ENCODE peak calls at places on chromosomes 5 and 9, in eight cellular contexts. One of them, this sample, is unnamed.

GRCh38 chr5:111983459-111983858 is 226.5 kb upstream of the NREP start:
- DNase-seq in AG04450: no peak
- DNase-seq in left lung: no peak
- DNase-seq in heart right ventricle: no peak
- DNase-seq in lower lobe of right lung: no peak
- DNase-seq in GM13976: no peak
- DNase-seq in GM12864: no peak
- DNase-seq in AG10803: no peak
- DNase-seq in this sample: no peak

GRCh38 chr9:69249337-69249736 is 75.3 kb downstream of the TJP2 start:
- DNase-seq in AG04450: no peak
- DNase-seq in left lung: no peak
- DNase-seq in heart right ventricle: peak; percentile 18
- DNase-seq in lower lobe of right lung: no peak
- DNase-seq in GM13976: no peak
- DNase-seq in GM12864: no peak
- DNase-seq in AG10803: no peak
- DNase-seq in this sample: no peak

GRCh38 chr9:122463828-122464632 is 13.7 kb downstream of the OR1J1 start:
- DNase-seq in AG04450: no peak
- DNase-seq in left lung: no peak
- DNase-seq in heart right ventricle: no peak
- DNase-seq in lower lobe of right lung: no peak
- DNase-seq in GM13976: peak; percentile 20
- DNase-seq in GM12864: peak; percentile 72
- DNase-seq in AG10803: no peak
- DNase-seq in this sample: no peak

GRCh38 chr5:176491056-176491646 is 43.0 kb downstream of the FAF2 start:
- DNase-seq in AG04450: peak; percentile 41
- DNase-seq in left lung: no peak
- DNase-seq in heart right ventricle: no peak
- DNase-seq in lower lobe of right lung: no peak
- DNase-seq in GM13976: no peak
- DNase-seq in GM12864: no peak
- DNase-seq in AG10803: peak; percentile 11
- DNase-seq in this sample: no peak

GRCh38 chr5:36570268-36570667 is 36.1 kb upstream of the SLC1A3 start:
- DNase-seq in AG04450: peak; percentile 6
- DNase-seq in left lung: no peak
- DNase-seq in heart right ventricle: no peak
- DNase-seq in lower lobe of right lung: no peak
- DNase-seq in GM13976: no peak
- DNase-seq in GM12864: no peak
- DNase-seq in AG10803: peak; percentile 16
- DNase-seq in this sample: no peak

GRCh38 chr5:102561894-102562760 is 63.3 kb upstream of the SLCO6A1 start:
- DNase-seq in AG04450: no peak
- DNase-seq in left lung: peak; percentile 17
- DNase-seq in heart right ventricle: peak; percentile 11
- DNase-seq in lower lobe of right lung: peak; percentile 46
- DNase-seq in GM13976: no peak
- DNase-seq in GM12864: peak; percentile 4
- DNase-seq in AG10803: peak; percentile 15
- DNase-seq in this sample: no peak

GRCh38 chr9:34385561-34386230 is 9.0 kb upstream of the MYORG start:
- DNase-seq in AG04450: no peak
- DNase-seq in left lung: no peak
- DNase-seq in heart right ventricle: no peak
- DNase-seq in lower lobe of right lung: no peak
- DNase-seq in GM13976: no peak
- DNase-seq in GM12864: no peak
- DNase-seq in AG10803: no peak
- DNase-seq in this sample: no peak

GRCh38 chr5:80474929-80475328 is 13.0 kb upstream of the FAM151B start:
- DNase-seq in AG04450: no peak
- DNase-seq in left lung: no peak
- DNase-seq in heart right ventricle: no peak
- DNase-seq in lower lobe of right lung: no peak
- DNase-seq in GM13976: no peak
- DNase-seq in GM12864: no peak
- DNase-seq in AG10803: no peak
- DNase-seq in this sample: no peak

GRCh38 chr5:180135967-180136641 is 64.5 kb upstream of the RNF130 start:
- DNase-seq in AG04450: no peak
- DNase-seq in left lung: peak; percentile 73
- DNase-seq in heart right ventricle: no peak
- DNase-seq in lower lobe of right lung: peak; percentile 33
- DNase-seq in GM13976: no peak
- DNase-seq in GM12864: no peak
- DNase-seq in AG10803: no peak
- DNase-seq in this sample: no peak

GRCh38 chr5:164370841-164371240 is 865.4 kb downstream of the MAT2B start:
- DNase-seq in AG04450: no peak
- DNase-seq in left lung: no peak
- DNase-seq in heart right ventricle: no peak
- DNase-seq in lower lobe of right lung: no peak
- DNase-seq in GM13976: no peak
- DNase-seq in GM12864: no peak
- DNase-seq in AG10803: no peak
- DNase-seq in this sample: no peak

GRCh38 chr5:104412649-104413240 is 850.2 kb upstream of the NUDT12 start:
- DNase-seq in AG04450: no peak
- DNase-seq in left lung: no peak
- DNase-seq in heart right ventricle: no peak
- DNase-seq in lower lobe of right lung: no peak
- DNase-seq in GM13976: peak; percentile 9
- DNase-seq in GM12864: no peak
- DNase-seq in AG10803: peak; percentile 13
- DNase-seq in this sample: peak; percentile 10

GRCh38 chr9:111362526-111362925 is 32.5 kb upstream of the OR2K2 start:
- DNase-seq in AG04450: no peak
- DNase-seq in left lung: no peak
- DNase-seq in heart right ventricle: no peak
- DNase-seq in lower lobe of right lung: no peak
- DNase-seq in GM13976: no peak
- DNase-seq in GM12864: no peak
- DNase-seq in AG10803: peak; percentile 34
- DNase-seq in this sample: no peak

GRCh38 chr9:8874482-8874881 is 1074.9 kb upstream of the DMAC1 start:
- DNase-seq in AG04450: no peak
- DNase-seq in left lung: no peak
- DNase-seq in heart right ventricle: no peak
- DNase-seq in lower lobe of right lung: no peak
- DNase-seq in GM13976: no peak
- DNase-seq in GM12864: no peak
- DNase-seq in AG10803: no peak
- DNase-seq in this sample: no peak

GRCh38 chr9:127852829-127853228 is 1.6 kb downstream of the ENG start:
- DNase-seq in AG04450: no peak
- DNase-seq in left lung: no peak
- DNase-seq in heart right ventricle: no peak
- DNase-seq in lower lobe of right lung: no peak
- DNase-seq in GM13976: no peak
- DNase-seq in GM12864: no peak
- DNase-seq in AG10803: no peak
- DNase-seq in this sample: no peak

GRCh38 chr5:139822553-139823425 is 27.2 kb downstream of the PSD2 start:
- DNase-seq in AG04450: no peak
- DNase-seq in left lung: peak; percentile 78
- DNase-seq in heart right ventricle: no peak
- DNase-seq in lower lobe of right lung: no peak
- DNase-seq in GM13976: no peak
- DNase-seq in GM12864: no peak
- DNase-seq in AG10803: no peak
- DNase-seq in this sample: no peak

GRCh38 chr9:114122152-114122615 is 23.1 kb upstream of the KIF12 start:
- DNase-seq in AG04450: no peak
- DNase-seq in left lung: no peak
- DNase-seq in heart right ventricle: no peak
- DNase-seq in lower lobe of right lung: no peak
- DNase-seq in GM13976: no peak
- DNase-seq in GM12864: no peak
- DNase-seq in AG10803: no peak
- DNase-seq in this sample: no peak

GRCh38 chr9:135083241-135083810 is 4.1 kb upstream of the OLFM1 start:
- DNase-seq in AG04450: no peak
- DNase-seq in left lung: no peak
- DNase-seq in heart right ventricle: no peak
- DNase-seq in lower lobe of right lung: peak; percentile 28
- DNase-seq in GM13976: no peak
- DNase-seq in GM12864: no peak
- DNase-seq in AG10803: no peak
- DNase-seq in this sample: no peak

GRCh38 chr9:28064241-28064640 is 491.0 kb upstream of the C9orf72 start:
- DNase-seq in AG04450: no peak
- DNase-seq in left lung: no peak
- DNase-seq in heart right ventricle: no peak
- DNase-seq in lower lobe of right lung: no peak
- DNase-seq in GM13976: no peak
- DNase-seq in GM12864: no peak
- DNase-seq in AG10803: no peak
- DNase-seq in this sample: no peak

GRCh38 chr5:14676320-14676719 is 11.8 kb downstream of the OTULIN start:
- DNase-seq in AG04450: no peak
- DNase-seq in left lung: peak; percentile 64
- DNase-seq in heart right ventricle: no peak
- DNase-seq in lower lobe of right lung: no peak
- DNase-seq in GM13976: no peak
- DNase-seq in GM12864: no peak
- DNase-seq in AG10803: peak; percentile 29
- DNase-seq in this sample: no peak

GRCh38 chr9:136373300-136374182 is at the start of gene CARD9:
- DNase-seq in AG04450: no peak
- DNase-seq in left lung: peak; percentile 89
- DNase-seq in heart right ventricle: no peak
- DNase-seq in lower lobe of right lung: peak; percentile 83
- DNase-seq in GM13976: peak; percentile 74
- DNase-seq in GM12864: no peak
- DNase-seq in AG10803: no peak
- DNase-seq in this sample: peak; percentile 75

GRCh38 chr5:53671447-53671846 is 111.0 kb downstream of the NDUFS4 start:
- DNase-seq in AG04450: no peak
- DNase-seq in left lung: no peak
- DNase-seq in heart right ventricle: no peak
- DNase-seq in lower lobe of right lung: no peak
- DNase-seq in GM13976: no peak
- DNase-seq in GM12864: no peak
- DNase-seq in AG10803: no peak
- DNase-seq in this sample: no peak

GRCh38 chr5:130871346-130872086 is 293.5 kb downstream of the HINT1 start:
- DNase-seq in AG04450: no peak
- DNase-seq in left lung: no peak
- DNase-seq in heart right ventricle: peak; percentile 12
- DNase-seq in lower lobe of right lung: no peak
- DNase-seq in GM13976: peak; percentile 28
- DNase-seq in GM12864: peak; percentile 2
- DNase-seq in AG10803: peak; percentile 96
- DNase-seq in this sample: peak; percentile 28

DNA sequence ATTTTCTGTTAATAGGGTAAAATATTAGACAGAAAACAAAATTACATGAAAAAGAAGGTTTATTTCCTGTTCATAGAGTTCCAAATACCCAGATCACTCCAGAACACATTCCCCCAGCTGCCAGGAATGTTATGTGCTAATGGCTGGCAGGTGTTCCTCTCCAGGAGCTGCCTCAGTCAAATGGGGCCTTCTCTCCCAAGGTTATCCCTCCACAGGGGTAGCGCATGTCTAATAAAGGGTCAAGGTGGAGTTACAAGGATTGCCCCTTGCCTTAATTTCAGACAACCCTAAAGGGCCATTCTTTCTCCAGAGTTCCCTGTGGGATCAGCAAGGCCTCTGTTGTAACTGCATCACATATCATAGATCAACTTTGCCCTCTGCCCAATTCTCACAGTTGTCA is 148.6 kb upstream of the PLPPR1 start:
- DNase-seq in AG04450: no peak
- DNase-seq in left lung: no peak
- DNase-seq in heart right ventricle: no peak
- DNase-seq in lower lobe of right lung: no peak
- DNase-seq in GM13976: no peak
- DNase-seq in GM12864: no peak
- DNase-seq in AG10803: no peak
- DNase-seq in this sample: no peak
- TF ChIP-seq CTCF in AG04450: no peak
- TF ChIP-seq CTCF in left lung: no peak
- TF ChIP-seq CTCF in heart right ventricle: no peak
- TF ChIP-seq CTCF in lower lobe of right lung: no peak
- TF ChIP-seq CTCF in GM13976: no peak
- TF ChIP-seq CTCF in GM12864: no peak
- TF ChIP-seq CTCF in AG10803: no peak
- TF ChIP-seq CTCF in this sample: no peak

GRCh38 chr5:144374637-144375036 is 204.0 kb downstream of the KCTD16 start:
- DNase-seq in AG04450: no peak
- DNase-seq in left lung: no peak
- DNase-seq in heart right ventricle: no peak
- DNase-seq in lower lobe of right lung: no peak
- DNase-seq in GM13976: no peak
- DNase-seq in GM12864: no peak
- DNase-seq in AG10803: no peak
- DNase-seq in this sample: no peak
- TF ChIP-seq CTCF in AG04450: no peak
- TF ChIP-seq CTCF in left lung: no peak
- TF ChIP-seq CTCF in heart right ventricle: no peak
- TF ChIP-seq CTCF in lower lobe of right lung: no peak
- TF ChIP-seq CTCF in GM13976: no peak
- TF ChIP-seq CTCF in GM12864: no peak
- TF ChIP-seq CTCF in AG10803: no peak
- TF ChIP-seq CTCF in this sample: no peak

DNA sequence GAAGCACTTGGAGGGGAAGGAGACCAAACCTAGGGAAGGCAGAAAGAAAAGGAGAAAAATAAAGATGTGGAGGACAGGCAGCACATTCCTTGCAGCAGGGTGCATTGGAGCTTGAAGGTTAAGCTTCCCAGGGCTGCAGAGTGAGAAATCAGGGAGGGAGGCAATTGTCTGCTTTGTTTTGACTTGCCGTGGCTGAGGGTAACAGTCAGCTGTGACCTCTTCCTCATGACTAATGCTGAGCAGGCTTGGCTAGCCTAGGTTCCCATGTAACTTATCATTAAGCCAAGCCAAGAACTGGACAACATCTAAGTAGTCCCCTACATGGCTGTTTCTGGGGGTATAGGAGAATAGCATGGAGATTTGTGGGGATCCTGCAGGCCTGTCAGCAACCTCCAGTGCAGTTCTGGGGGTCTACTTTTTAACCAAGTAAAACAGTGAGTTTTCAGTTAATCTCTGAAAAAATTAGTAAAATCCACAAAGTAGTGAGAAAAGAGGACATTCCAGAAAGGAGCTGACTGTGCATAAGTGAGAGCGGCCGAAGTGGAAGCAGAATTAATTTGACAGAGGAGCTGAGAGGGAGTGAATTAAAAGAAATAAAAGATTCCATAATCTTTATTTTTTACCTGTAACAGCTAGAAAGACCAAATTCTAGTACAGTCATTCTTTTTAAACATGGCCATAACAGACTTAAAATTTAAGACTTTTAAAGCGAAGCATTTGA is 149.0 kb downstream of the SGCD start:
- DNase-seq in AG04450: peak; percentile 76
- DNase-seq in left lung: no peak
- DNase-seq in heart right ventricle: no peak
- DNase-seq in lower lobe of right lung: no peak
- DNase-seq in GM13976: no peak
- DNase-seq in GM12864: no peak
- DNase-seq in AG10803: peak; percentile 96
- DNase-seq in this sample: no peak
- TF ChIP-seq CTCF in AG04450: peak; percentile 35
- TF ChIP-seq CTCF in left lung: no peak
- TF ChIP-seq CTCF in heart right ventricle: no peak
- TF ChIP-seq CTCF in lower lobe of right lung: no peak
- TF ChIP-seq CTCF in GM13976: no peak
- TF ChIP-seq CTCF in GM12864: no peak
- TF ChIP-seq CTCF in AG10803: peak; percentile 56
- TF ChIP-seq CTCF in this sample: no peak

GRCh38 chr5:33936004-33936380 is 194 bp upstream of the RXFP3 start:
- DNase-seq in AG04450: peak; percentile 7
- DNase-seq in left lung: peak; percentile 86
- DNase-seq in heart right ventricle: peak; percentile 68
- DNase-seq in lower lobe of right lung: peak; percentile 55
- DNase-seq in GM13976: peak; percentile 79
- DNase-seq in GM12864: no peak
- DNase-seq in AG10803: peak; percentile 51
- DNase-seq in this sample: peak; percentile 74
- TF ChIP-seq CTCF in AG04450: no peak
- TF ChIP-seq CTCF in left lung: no peak
- TF ChIP-seq CTCF in heart right ventricle: no peak
- TF ChIP-seq CTCF in lower lobe of right lung: no peak
- TF ChIP-seq CTCF in GM13976: no peak
- TF ChIP-seq CTCF in GM12864: peak; percentile 15
- TF ChIP-seq CTCF in AG10803: no peak
- TF ChIP-seq CTCF in this sample: peak; percentile 9